ENCODE peak calls at places on chromosomes 2 and 18, in seven cellular contexts. J is GM12891; I is stimulated activated CD4-positive, alpha-beta T cell treated with anti-CD3 and anti-CD28 coated beads, Interleukin-2, amount 100 ng/mL, for 48 hours; F is activated naive CD4-positive, alpha-beta T cell treated with Interleukin-2 at 50 U/mL for 16 hours; Y is GM13976; K is stimulated activated naive B cell treated with anti-CD40 and anti-IgM and Interleukin-4, amounts not matched to agents 10 μg/mL and 1 μg/mL and 100 μg/mL, for 72 hours; Z is chondrocyte. L is an unnamed sample.
A peak's percentile ranks its signal among the peaks of the same experiment; 100 is the strongest.

GRCh38 chr2:236955675-236956618 is 129.7 kb upstream of the COPS8 start:
- DNase-seq in J (no peak), I (no peak), F (no peak), K (no peak), Y (no peak), Z (no peak), L (no peak)

GRCh38 chr18:11105463-11105862 is 43.9 kb downstream of the PIEZO2 start:
- DNase-seq in I (no peak), K (no peak), Z (no peak), Y (no peak), F (no peak), J (no peak), L (no peak)

GRCh38 chr18:62634991-62635630 is 80.2 kb upstream of the PHLPP1 start:
- DNase-seq in J (no peak), Y (no peak), I (no peak), F (no peak), K (no peak), Z (no peak), L (no peak)

GRCh38 chr2:99255491-99256318 is at the start of gene LYG2:
- DNase-seq in I (no peak), F (no peak), J (no peak), Y (no peak), Z (no peak), K (no peak), L (no peak)

GRCh38 chr2:150538582-150539236 is 51.2 kb upstream of the RND3 start:
- DNase-seq in I (no peak), Z (no peak), F (no peak), J (no peak), K (no peak), Y (no peak), L (no peak)

GRCh38 chr2:190404487-190404886 is 3.7 kb upstream of the MFSD6 start:
- DNase-seq in Z (no peak), I (no peak), K (peak; percentile 6), F (peak; percentile 19), Y (no peak), J (no peak), L (no peak)

GRCh38 chr18:73119574-73119973 is 251.8 kb upstream of the NETO1 start:
- DNase-seq in K (no peak), J (no peak), Y (no peak), Z (no peak), F (no peak), I (no peak), L (no peak)

GRCh38 chr2:215729985-215730620 is 283.2 kb downstream of the MREG start:
- DNase-seq in F (no peak), Z (no peak), I (no peak), K (no peak), Y (no peak), J (no peak), L (no peak)

GRCh38 chr2:105294844-105295481 is 34.6 kb downstream of the TGFBRAP1 start:
- DNase-seq in F (peak; percentile 8), I (peak; percentile 8), J (peak; percentile 31), Z (no peak), K (peak; percentile 17), Y (peak; percentile 61), L (no peak)